ENCODE peak calls at places on chromosome 2, in ten cellular contexts. G is H1, Q is HepG2, O is GM12891, H is vagina, I is sigmoid colon, Z is upper lobe of left lung, A is spleen, M is transverse colon, Y is suprapubic skin. F is an unnamed sample.

GRCh38 chr2:187842978-187843847 is 289.0 kb upstream of the TFPI start:
- DNase-seq in G (no peak), Q (peak; percentile 64), O (no peak), H (no peak), I (no peak), Z (no peak), A (no peak), M (no peak), Y (no peak), F (no peak)

GRCh38 chr2:98669675-98670074 is 61.3 kb downstream of the MGAT4A start:
- DNase-seq in G (no peak), Q (no peak), O (no peak), H (no peak), I (no peak), Z (no peak), A (no peak), M (no peak), Y (no peak), F (no peak)

GRCh38 chr2:65299246-65299645 is 71.6 kb downstream of the ACTR2 start:
- DNase-seq in G (no peak), Q (no peak), O (no peak), H (no peak), I (no peak), Z (no peak), A (no peak), M (no peak), Y (no peak), F (no peak)

GRCh38 chr2:219344756-219345458 is 12.4 kb upstream of the RESP18 start:
- DNase-seq in G (no peak), Q (no peak), O (no peak), H (no peak), I (peak; percentile 72), Z (peak; percentile 62), A (no peak), M (peak; percentile 38), Y (no peak), F (no peak)

GRCh38 chr2:190809876-190810525 is 70.6 kb upstream of the GLS start:
- DNase-seq in G (no peak), Q (no peak), O (no peak), H (no peak), I (no peak), Z (no peak), A (no peak), M (no peak), Y (no peak), F (no peak)

GRCh38 chr2:110659248-110659647 is 18.6 kb downstream of the BUB1 start:
- DNase-seq in G (no peak), Q (no peak), O (no peak), H (no peak), I (no peak), Z (no peak), A (no peak), M (no peak), Y (no peak), F (no peak)

GRCh38 chr2:36433311-36434217 is 78.0 kb downstream of the CRIM1 start:
- DNase-seq in G (no peak), Q (peak; percentile 97), O (no peak), H (no peak), I (peak; percentile 75), Z (no peak), A (no peak), M (peak; percentile 25), Y (no peak), F (peak; percentile 76)

GRCh38 chr2:187435078-187435477 is 13.0 kb downstream of the CALCRL start:
- DNase-seq in G (no peak), Q (no peak), O (no peak), H (no peak), I (no peak), Z (no peak), A (no peak), M (no peak), Y (no peak), F (no peak)

GRCh38 chr2:225694664-225695063 is 295.2 kb downstream of the NYAP2 start:
- DNase-seq in G (no peak), Q (no peak), O (no peak), H (no peak), I (no peak), Z (no peak), A (no peak), M (no peak), Y (no peak), F (no peak)

DNA sequence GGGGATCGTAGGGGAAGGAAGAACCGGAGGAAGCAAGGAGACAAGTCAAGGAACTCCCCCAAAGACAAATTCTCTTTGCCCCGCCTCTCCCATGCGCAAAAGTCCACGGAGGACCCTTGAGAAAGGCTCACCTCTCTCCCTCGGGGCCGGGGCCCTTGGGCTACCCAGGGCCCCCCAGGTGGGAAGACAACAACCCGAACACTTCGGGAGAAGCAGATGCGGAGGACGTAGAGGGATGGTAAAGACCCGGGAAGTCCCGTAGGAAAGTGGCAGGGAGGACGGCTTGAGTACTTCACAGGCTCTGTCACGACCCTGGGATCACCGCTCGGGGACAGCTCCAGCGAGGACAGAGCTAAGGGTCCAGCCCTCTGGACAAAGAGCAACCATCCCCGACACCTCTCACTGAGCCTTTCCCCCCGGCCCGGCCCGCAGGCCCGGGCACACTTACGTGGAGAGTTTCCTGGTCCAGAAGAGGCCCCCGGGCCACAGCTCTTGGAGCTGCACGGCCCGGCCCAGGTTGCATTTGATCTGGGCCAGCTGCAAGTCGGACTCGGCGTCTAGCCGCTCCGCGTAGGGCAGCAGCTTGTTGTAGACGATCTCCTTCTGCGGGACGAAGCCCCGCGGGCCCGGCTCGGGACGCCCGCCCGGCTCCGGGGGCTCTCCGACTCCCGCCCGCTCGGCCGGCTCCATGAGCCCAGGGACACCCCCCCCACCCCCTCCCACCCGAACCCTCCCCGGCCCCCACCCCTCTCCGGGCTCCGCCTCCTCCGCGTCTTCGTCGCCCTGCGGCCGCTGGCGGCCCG is 497 bp downstream of the PSME4 start:
- DNase-seq in G (peak; percentile 57), Q (peak; percentile 44), O (no peak), H (no peak), I (peak; percentile 74), Z (peak; percentile 45), A (no peak), M (peak; percentile 40), Y (no peak), F (peak; percentile 50)
- TF ChIP-seq POLR2AphosphoS5 in G (peak; percentile 46), Q (no peak), O (no peak), H (peak; percentile 42), I (no peak), Z (no peak), A (no peak), M (no peak), Y (no peak), F (peak; percentile 41)

GRCh38 chr2:60549250-60550150 is 4.0 kb downstream of the BCL11A start:
- DNase-seq in G (peak; percentile 78), Q (no peak), O (no peak), H (no peak), I (peak; percentile 65), Z (peak; percentile 54), A (peak; percentile 90), M (peak; percentile 46), Y (peak; percentile 79), F (no peak)
- TF ChIP-seq POLR2A in G (peak; percentile 65), Q (no peak), O (no peak), H (no peak), I (no peak), Z (no peak), A (no peak), M (peak; percentile 24), Y (no peak), F (no peak)

DNA sequence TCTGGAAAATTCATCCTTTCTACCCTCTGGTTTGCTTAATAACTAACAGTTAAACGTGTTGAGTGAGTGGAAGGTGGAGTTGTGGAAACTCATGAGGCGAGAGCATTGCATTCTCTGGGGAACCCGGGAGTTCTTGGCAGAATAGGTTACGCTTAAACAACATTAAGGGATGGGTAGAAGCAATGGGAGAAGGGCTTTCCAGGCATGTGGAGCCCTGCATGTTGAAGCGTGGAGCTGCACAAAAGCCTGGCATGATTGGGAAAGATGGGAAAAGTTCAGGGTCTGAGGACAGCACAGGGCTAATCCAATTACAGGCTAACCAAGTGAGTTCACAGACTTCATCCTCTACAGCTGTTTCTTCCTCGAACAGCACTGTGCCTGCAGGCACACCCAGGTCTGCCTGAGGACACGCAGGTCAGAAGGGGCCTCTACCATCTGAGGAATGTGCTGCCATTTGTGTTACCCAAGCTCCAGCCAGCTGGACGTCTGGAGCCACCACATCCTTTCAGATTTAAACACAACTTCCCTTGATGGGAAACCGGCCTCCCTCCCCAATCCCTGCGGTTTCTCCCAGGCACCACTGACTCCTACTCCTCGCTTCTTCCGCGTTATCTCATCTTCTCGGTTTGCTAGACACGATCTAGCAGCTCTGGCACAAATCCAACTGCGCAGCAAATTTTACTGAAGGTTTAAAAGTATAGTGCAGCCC is 164.2 kb downstream of the ANTXR1 start:
- DNase-seq in G (peak; percentile 49), Q (peak; percentile 74), O (no peak), H (no peak), I (peak; percentile 83), Z (peak; percentile 75), A (no peak), M (peak; percentile 46), Y (peak; percentile 87), F (no peak)
- TF ChIP-seq POLR2AphosphoS5 in G (peak; percentile 32), Q (no peak), O (no peak), H (peak; percentile 24), I (peak; percentile 44), Z (peak; percentile 89), A (peak; percentile 51), M (peak; percentile 70), Y (peak; percentile 77), F (no peak)

DNA sequence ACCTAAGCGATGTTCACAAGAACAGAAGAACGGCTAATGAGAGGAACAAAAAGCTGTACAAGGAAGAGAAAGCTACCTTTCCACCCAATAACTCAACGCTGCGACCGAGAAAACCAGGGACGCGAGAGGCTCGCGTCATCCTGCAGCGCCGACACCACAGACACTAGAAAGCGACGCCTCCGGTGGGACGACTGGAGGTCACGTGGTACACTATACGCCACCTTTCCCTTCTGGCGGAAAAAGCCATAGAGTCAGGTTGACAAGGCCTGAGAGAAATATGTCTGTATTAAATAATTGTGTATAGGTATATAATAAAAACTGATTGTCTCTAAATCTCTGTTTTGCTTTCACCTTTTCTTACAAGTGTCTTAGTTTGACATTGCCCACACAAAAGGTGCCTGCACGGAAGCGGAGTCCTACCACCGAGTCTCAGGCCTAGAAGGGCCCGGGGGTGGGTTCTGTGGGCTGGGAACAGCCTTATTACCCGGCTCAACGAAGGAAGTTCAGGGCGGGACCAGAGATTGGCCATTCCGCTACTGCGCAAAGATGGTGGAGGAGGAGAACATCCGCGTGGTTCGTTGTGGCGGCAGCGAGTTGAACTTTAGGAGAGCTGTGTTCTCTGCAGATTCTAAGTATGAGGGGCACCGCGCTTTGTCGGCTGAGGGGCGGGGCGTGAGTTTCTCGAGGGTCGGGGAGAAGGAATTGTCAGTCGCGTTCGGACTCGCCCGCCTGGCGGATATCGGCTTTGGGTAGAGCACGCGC is at the start of gene WDR75:
- DNase-seq in G (peak; percentile 90), Q (peak; percentile 95), O (peak; percentile 50), H (peak; percentile 96), I (peak; percentile 96), Z (peak; percentile 95), A (peak; percentile 97), M (peak; percentile 95), Y (peak; percentile 96), F (peak; percentile 92)
- TF ChIP-seq POLR2A in G (peak; percentile 99), Q (peak; percentile 95), O (peak; percentile 98), H (no peak), I (peak; percentile 76), Z (no peak), A (peak; percentile 42), M (peak; percentile 83), Y (peak; percentile 56), F (peak; percentile 67)

F was measured in breast epithelium.